ENCODE peak calls at places on chromosome 15, in eight cellular contexts. One of them, this sample, is unnamed.

GRCh38 chr15:69673236-69673881 is 220.7 kb downstream of the RPLP1 start:
- DNase-seq in skeletal muscle cell: no peak
- DNase-seq in mesenteric fat pad: no peak
- DNase-seq in GM04504: no peak
- DNase-seq in B cell: no peak
- DNase-seq in body of pancreas: no peak
- DNase-seq in HTR-8/SVneo: no peak
- DNase-seq in MG63: no peak
- DNase-seq in this sample: no peak

GRCh38 chr15:85649372-85649771 is 145.4 kb downstream of the KLHL25 start:
- DNase-seq in skeletal muscle cell: peak; percentile 80
- DNase-seq in mesenteric fat pad: no peak
- DNase-seq in GM04504: no peak
- DNase-seq in B cell: no peak
- DNase-seq in body of pancreas: no peak
- DNase-seq in HTR-8/SVneo: peak; percentile 19
- DNase-seq in MG63: peak; percentile 45
- DNase-seq in this sample: peak; percentile 33

GRCh38 chr15:40279437-40280141 is 3.3 kb downstream of the ANKRD63 start:
- DNase-seq in skeletal muscle cell: no peak
- DNase-seq in mesenteric fat pad: no peak
- DNase-seq in GM04504: no peak
- DNase-seq in B cell: peak; percentile 80
- DNase-seq in body of pancreas: peak; percentile 80
- DNase-seq in HTR-8/SVneo: peak; percentile 72
- DNase-seq in MG63: peak; percentile 45
- DNase-seq in this sample: peak; percentile 70

GRCh38 chr15:30859091-30859874 is 44.4 kb upstream of the FAN1 start:
- DNase-seq in skeletal muscle cell: peak; percentile 7
- DNase-seq in mesenteric fat pad: no peak
- DNase-seq in GM04504: peak; percentile 3
- DNase-seq in B cell: peak; percentile 32
- DNase-seq in body of pancreas: no peak
- DNase-seq in HTR-8/SVneo: peak; percentile 14
- DNase-seq in MG63: no peak
- DNase-seq in this sample: peak; percentile 4

GRCh38 chr15:36791849-36792618 is 212.6 kb downstream of the CDIN1 start:
- DNase-seq in skeletal muscle cell: no peak
- DNase-seq in mesenteric fat pad: no peak
- DNase-seq in GM04504: no peak
- DNase-seq in B cell: no peak
- DNase-seq in body of pancreas: no peak
- DNase-seq in HTR-8/SVneo: no peak
- DNase-seq in MG63: no peak
- DNase-seq in this sample: no peak

GRCh38 chr15:100913961-100914360 is 5.2 kb upstream of the LRRK1 start:
- DNase-seq in skeletal muscle cell: no peak
- DNase-seq in mesenteric fat pad: peak; percentile 51
- DNase-seq in GM04504: no peak
- DNase-seq in B cell: no peak
- DNase-seq in body of pancreas: no peak
- DNase-seq in HTR-8/SVneo: no peak
- DNase-seq in MG63: no peak
- DNase-seq in this sample: no peak

GRCh38 chr15:76390571-76390970 is 54.0 kb downstream of the ISL2 start:
- DNase-seq in skeletal muscle cell: no peak
- DNase-seq in mesenteric fat pad: no peak
- DNase-seq in GM04504: no peak
- DNase-seq in B cell: no peak
- DNase-seq in body of pancreas: no peak
- DNase-seq in HTR-8/SVneo: no peak
- DNase-seq in MG63: no peak
- DNase-seq in this sample: no peak

GRCh38 chr15:51721199-51721960 is 16.1 kb downstream of the LYSMD2 start:
- DNase-seq in skeletal muscle cell: no peak
- DNase-seq in mesenteric fat pad: no peak
- DNase-seq in GM04504: no peak
- DNase-seq in B cell: no peak
- DNase-seq in body of pancreas: no peak
- DNase-seq in HTR-8/SVneo: no peak
- DNase-seq in MG63: no peak
- DNase-seq in this sample: peak; percentile 76

GRCh38 chr15:35693887-35694286 is 147.9 kb upstream of the DPH6 start:
- DNase-seq in skeletal muscle cell: no peak
- DNase-seq in mesenteric fat pad: no peak
- DNase-seq in GM04504: no peak
- DNase-seq in B cell: no peak
- DNase-seq in body of pancreas: no peak
- DNase-seq in HTR-8/SVneo: no peak
- DNase-seq in MG63: no peak
- DNase-seq in this sample: no peak

GRCh38 chr15:58330836-58331561 is 100.8 kb upstream of the LIPC start:
- DNase-seq in skeletal muscle cell: no peak
- DNase-seq in mesenteric fat pad: no peak
- DNase-seq in GM04504: no peak
- DNase-seq in B cell: no peak
- DNase-seq in body of pancreas: no peak
- DNase-seq in HTR-8/SVneo: no peak
- DNase-seq in MG63: no peak
- DNase-seq in this sample: no peak

GRCh38 chr15:39629376-39629775 is 48.5 kb downstream of the THBS1 start:
- DNase-seq in skeletal muscle cell: no peak
- DNase-seq in mesenteric fat pad: no peak
- DNase-seq in GM04504: no peak
- DNase-seq in B cell: no peak
- DNase-seq in body of pancreas: no peak
- DNase-seq in HTR-8/SVneo: no peak
- DNase-seq in MG63: no peak
- DNase-seq in this sample: peak; percentile 53

GRCh38 chr15:61173899-61174689 is 55.0 kb downstream of the RORA start:
- DNase-seq in skeletal muscle cell: no peak
- DNase-seq in mesenteric fat pad: no peak
- DNase-seq in GM04504: no peak
- DNase-seq in B cell: no peak
- DNase-seq in body of pancreas: no peak
- DNase-seq in HTR-8/SVneo: no peak
- DNase-seq in MG63: no peak
- DNase-seq in this sample: peak; percentile 81

GRCh38 chr15:32029862-32030781 is at the start of gene CHRNA7:
- DNase-seq in skeletal muscle cell: no peak
- DNase-seq in mesenteric fat pad: no peak
- DNase-seq in GM04504: no peak
- DNase-seq in B cell: peak; percentile 4
- DNase-seq in body of pancreas: peak; percentile 83
- DNase-seq in HTR-8/SVneo: peak; percentile 41
- DNase-seq in MG63: peak; percentile 68
- DNase-seq in this sample: peak; percentile 81

This sample was measured in Daoy.